ENCODE peak calls at places on chromosomes 11 and 22, in ten cellular contexts. F is memory B cell; Z is fibroblast of gingiva; T is AG08396; U is sciatic nerve; G is stimulated activated naive CD4-positive, alpha-beta T cell; K is endothelial cell; V is NCI-H345; C is right atrium auricular region; X is hippocampal formation. P is an unnamed sample.

GRCh38 chr22:43587574-43587973 is 175.8 kb downstream of the MPPED1 start:
- DNase-seq in K (no peak), F (no peak), U (no peak), Z (no peak), C (no peak), G (no peak), X (no peak), T (no peak), V (no peak), P (no peak)

GRCh38 chr22:22945195-22945594 is 57.6 kb downstream of the IGLL5 start:
- DNase-seq in C (peak; percentile 47), U (no peak), V (no peak), Z (no peak), G (no peak), T (no peak), K (no peak), F (peak; percentile 7), X (no peak), P (no peak)

GRCh38 chr11:99117603-99118002 is 96.9 kb downstream of the CNTN5 start:
- DNase-seq in T (no peak), C (no peak), K (no peak), G (no peak), V (no peak), Z (no peak), U (no peak), F (no peak), X (no peak), P (no peak)

GRCh38 chr11:117528061-117528780 is 200.6 kb downstream of the CEP164 start:
- DNase-seq in C (no peak), T (no peak), K (no peak), Z (no peak), F (no peak), V (no peak), U (no peak), G (no peak), X (no peak), P (no peak)

GRCh38 chr11:88689548-88690240 is 352.2 kb upstream of the CTSC start:
- DNase-seq in U (no peak), C (no peak), G (peak; percentile 51), K (no peak), Z (no peak), T (no peak), V (no peak), F (no peak), X (no peak), P (no peak)

GRCh38 chr11:10488121-10488580 is 33.1 kb downstream of the AMPD3 start:
- DNase-seq in C (peak; percentile 26), X (no peak), G (no peak), Z (no peak), K (no peak), T (no peak), V (no peak), U (no peak), F (no peak), P (peak; percentile 23)

GRCh38 chr11:9639985-9640384 is 23.9 kb upstream of the SWAP70 start:
- DNase-seq in C (no peak), T (no peak), U (no peak), G (no peak), X (no peak), Z (no peak), K (no peak), F (no peak), V (no peak), P (no peak)

GRCh38 chr11:13692172-13692571 is 23.7 kb downstream of the FAR1 start:
- DNase-seq in F (no peak), V (no peak), U (no peak), G (no peak), T (no peak), K (no peak), X (no peak), C (no peak), Z (no peak), P (no peak)

GRCh38 chr11:16002942-16003341 is 353.4 kb downstream of the SOX6 start:
- DNase-seq in K (no peak), T (no peak), Z (no peak), X (no peak), U (no peak), G (no peak), F (no peak), V (no peak), C (no peak), P (no peak)

GRCh38 chr11:118705796-118706545 is 26.5 kb upstream of the TREH start:
- DNase-seq in V (no peak), U (no peak), Z (no peak), G (no peak), K (no peak), F (no peak), X (no peak), T (no peak), C (no peak), P (no peak)

GRCh38 chr11:31442086-31442485 is 67.3 kb downstream of the IMMP1L start:
- DNase-seq in Z (no peak), C (no peak), V (peak; percentile 98), G (no peak), T (no peak), K (no peak), F (no peak), U (no peak), X (no peak), P (no peak)

GRCh38 chr22:22730655-22731373 is 86.4 kb downstream of the GGTLC2 start:
- DNase-seq in K (no peak), X (no peak), T (no peak), U (no peak), F (no peak), Z (no peak), C (no peak), G (no peak), V (no peak), P (no peak)

GRCh38 chr11:114197799-114198500 is 98.2 kb upstream of the NNMT start:
- DNase-seq in G (no peak), X (peak; percentile 49), V (no peak), F (no peak), Z (peak; percentile 99), U (no peak), T (peak; percentile 74), C (peak; percentile 90), K (no peak), P (peak; percentile 88)

GRCh38 chr11:70481625-70482528 is 83.5 kb downstream of the CTTN start:
- DNase-seq in F (no peak), V (no peak), G (no peak), C (no peak), K (no peak), Z (peak; percentile 70), X (no peak), T (peak; percentile 88), U (no peak), P (no peak)

GRCh38 chr11:3165152-3165705 is at the start of gene OSBPL5:
- DNase-seq in T (peak; percentile 89), K (peak; percentile 60), F (no peak), Z (peak; percentile 71), C (no peak), U (peak; percentile 88), X (peak; percentile 53), V (peak; percentile 31), G (peak; percentile 42), P (peak; percentile 68)

GRCh38 chr11:115334932-115335788 is 169.1 kb downstream of the CADM1 start:
- DNase-seq in F (no peak), C (no peak), U (no peak), G (no peak), Z (peak; percentile 14), X (peak; percentile 58), T (peak; percentile 11), V (peak; percentile 39), K (no peak), P (no peak)

GRCh38 chr11:3838504-3838903 is 2.3 kb downstream of the RHOG start:
- DNase-seq in C (no peak), Z (no peak), T (no peak), X (no peak), V (no peak), K (no peak), F (no peak), G (no peak), U (no peak), P (no peak)

GRCh38 chr11:1881442-1882264 is 10.0 kb downstream of the PRR33 start:
- DNase-seq in U (peak; percentile 81), V (no peak), T (peak; percentile 13), C (no peak), X (no peak), Z (no peak), K (peak; percentile 4), F (no peak), G (no peak), P (no peak)

GRCh38 chr22:24809331-24809730 is 3.3 kb downstream of the SGSM1 start:
- DNase-seq in F (no peak), C (no peak), K (no peak), U (no peak), X (no peak), G (no peak), Z (no peak), V (no peak), T (no peak), P (no peak)

GRCh38 chr11:65663634-65664200 is 1.0 kb upstream of the RELA start:
- DNase-seq in F (no peak), C (no peak), V (no peak), K (peak; percentile 30), Z (peak; percentile 77), G (peak; percentile 33), X (peak; percentile 29), T (peak; percentile 64), U (peak; percentile 88), P (no peak)

GRCh38 chr11:101436511-101437142 is 147.2 kb downstream of the TRPC6 start:
- DNase-seq in T (no peak), F (no peak), C (no peak), X (peak; percentile 3), K (peak; percentile 59), Z (peak; percentile 43), V (peak; percentile 61), G (no peak), U (peak; percentile 69), P (peak; percentile 21)

GRCh38 chr22:43377486-43377995 is 34.3 kb upstream of the MPPED1 start:
- DNase-seq in C (no peak), V (no peak), U (no peak), F (no peak), K (no peak), T (no peak), G (no peak), Z (no peak), X (no peak), P (no peak)

GRCh38 chr11:124081496-124081895 is 33.8 kb upstream of the VWA5A start:
- DNase-seq in G (no peak), F (no peak), V (no peak), C (no peak), U (no peak), Z (no peak), X (no peak), K (no peak), T (no peak), P (no peak)

GRCh38 chr22:48718818-48719500 is 1108.7 kb downstream of the BRD1 start:
- DNase-seq in Z (no peak), T (no peak), G (no peak), F (no peak), K (no peak), V (no peak), U (peak; percentile 50), X (no peak), C (no peak), P (no peak)

GRCh38 chr11:117940736-117941135 is 11.5 kb upstream of the TMPRSS13 start:
- DNase-seq in T (no peak), C (peak; percentile 30), G (no peak), X (no peak), U (no peak), V (no peak), F (no peak), K (no peak), Z (no peak), P (no peak)

P was measured in prostate gland.